ENCODE peak calls at places on chromosomes 13 and 19, in four cellular contexts. One of them, this sample, is unnamed.

GRCh38 chr13:20254076-20254475 is 22.0 kb upstream of the GJB6 start:
- DNase-seq in astrocyte: no peak
- DNase-seq in SK-N-SH: no peak
- DNase-seq in neural progenitor cell: no peak
- DNase-seq in this sample: no peak

GRCh38 chr13:109869312-109870237 is 83.2 kb upstream of the IRS2 start:
- DNase-seq in astrocyte: peak
- DNase-seq in SK-N-SH: peak
- DNase-seq in neural progenitor cell: no peak
- DNase-seq in this sample: peak

GRCh38 chr19:47047272-47047930 is 1.0 kb downstream of the TMEM160 start:
- DNase-seq in astrocyte: no peak
- DNase-seq in SK-N-SH: no peak
- DNase-seq in neural progenitor cell: no peak
- DNase-seq in this sample: no peak

GRCh38 chr13:85366759-85367417 is 432.3 kb downstream of the SLITRK6 start:
- DNase-seq in astrocyte: no peak
- DNase-seq in SK-N-SH: no peak
- DNase-seq in neural progenitor cell: no peak
- DNase-seq in this sample: no peak

GRCh38 chr13:64239372-64239771 is 2823.7 kb upstream of the PCDH20 start:
- DNase-seq in astrocyte: peak
- DNase-seq in SK-N-SH: no peak
- DNase-seq in neural progenitor cell: no peak
- DNase-seq in this sample: peak

GRCh38 chr13:44848956-44849748 is 140.1 kb downstream of the NUFIP1 start:
- DNase-seq in astrocyte: peak
- DNase-seq in SK-N-SH: no peak
- DNase-seq in neural progenitor cell: no peak
- DNase-seq in this sample: no peak

GRCh38 chr13:24668511-24668910 is 11.7 kb upstream of the ATP12A start:
- DNase-seq in astrocyte: no peak
- DNase-seq in SK-N-SH: no peak
- DNase-seq in neural progenitor cell: no peak
- DNase-seq in this sample: no peak

GRCh38 chr19:38309615-38310278 is 5.7 kb downstream of the C19orf33 start:
- DNase-seq in astrocyte: no peak
- DNase-seq in SK-N-SH: no peak
- DNase-seq in neural progenitor cell: no peak
- DNase-seq in this sample: no peak

GRCh38 chr13:49367640-49368431 is 76.0 kb downstream of the CAB39L start:
- DNase-seq in astrocyte: peak
- DNase-seq in SK-N-SH: no peak
- DNase-seq in neural progenitor cell: peak
- DNase-seq in this sample: no peak

GRCh38 chr13:89695343-89696257 is 1651.9 kb upstream of the MIR17HG start:
- DNase-seq in astrocyte: peak
- DNase-seq in SK-N-SH: peak
- DNase-seq in neural progenitor cell: peak
- DNase-seq in this sample: no peak

GRCh38 chr13:68927387-68928026 is 1180.1 kb upstream of the ATXN8OS start:
- DNase-seq in astrocyte: peak
- DNase-seq in SK-N-SH: peak
- DNase-seq in neural progenitor cell: peak
- DNase-seq in this sample: no peak

GRCh38 chr19:38499532-38499931 is 66.0 kb downstream of the RYR1 start:
- DNase-seq in astrocyte: no peak
- DNase-seq in SK-N-SH: no peak
- DNase-seq in neural progenitor cell: no peak
- DNase-seq in this sample: no peak

GRCh38 chr13:94209110-94209509 is 270.4 kb downstream of the DCT start:
- DNase-seq in astrocyte: no peak
- DNase-seq in SK-N-SH: no peak
- DNase-seq in neural progenitor cell: no peak
- DNase-seq in this sample: no peak

GRCh38 chr19:33497151-33497777 is 24.3 kb downstream of the PEPD start:
- DNase-seq in astrocyte: no peak
- DNase-seq in SK-N-SH: peak
- DNase-seq in neural progenitor cell: no peak
- DNase-seq in this sample: no peak

GRCh38 chr13:66661336-66661735 is 568.8 kb downstream of the PCDH9 start:
- DNase-seq in astrocyte: no peak
- DNase-seq in SK-N-SH: no peak
- DNase-seq in neural progenitor cell: no peak
- DNase-seq in this sample: no peak

GRCh38 chr19:38362076-38362945 is 12.1 kb upstream of the PSMD8 start:
- DNase-seq in astrocyte: peak
- DNase-seq in SK-N-SH: peak
- DNase-seq in neural progenitor cell: peak
- DNase-seq in this sample: no peak

GRCh38 chr13:105343134-105343806 is 1192.2 kb downstream of the EFNB2 start:
- DNase-seq in astrocyte: peak
- DNase-seq in SK-N-SH: no peak
- DNase-seq in neural progenitor cell: no peak
- DNase-seq in this sample: no peak

GRCh38 chr19:923551-924211 is 2.2 kb upstream of the ARID3A start:
- DNase-seq in astrocyte: no peak
- DNase-seq in SK-N-SH: peak
- DNase-seq in neural progenitor cell: no peak
- DNase-seq in this sample: no peak

GRCh38 chr13:24008679-24009078 is 111.4 kb upstream of the C1QTNF9B start:
- DNase-seq in astrocyte: peak
- DNase-seq in SK-N-SH: no peak
- DNase-seq in neural progenitor cell: no peak
- DNase-seq in this sample: no peak

GRCh38 chr13:112815871-112816270 is 126.0 kb downstream of the ATP11A start:
- DNase-seq in astrocyte: no peak
- DNase-seq in SK-N-SH: no peak
- DNase-seq in neural progenitor cell: no peak
- DNase-seq in this sample: no peak

GRCh38 chr19:18233224-18233825 is 7.1 kb upstream of the PDE4C start:
- DNase-seq in astrocyte: peak
- DNase-seq in SK-N-SH: peak
- DNase-seq in neural progenitor cell: peak
- DNase-seq in this sample: no peak

GRCh38 chr13:110398564-110399507 is 91.8 kb downstream of the COL4A2 start:
- DNase-seq in astrocyte: peak
- DNase-seq in SK-N-SH: no peak
- DNase-seq in neural progenitor cell: no peak
- DNase-seq in this sample: no peak

GRCh38 chr19:41205995-41206394 is 13.0 kb downstream of the CYP2S1 start:
- DNase-seq in astrocyte: no peak
- DNase-seq in SK-N-SH: no peak
- DNase-seq in neural progenitor cell: no peak
- DNase-seq in this sample: no peak

GRCh38 chr19:45824041-45824471 is 8.9 kb upstream of the RSPH6A start:
- DNase-seq in astrocyte: peak
- DNase-seq in SK-N-SH: no peak
- DNase-seq in neural progenitor cell: no peak
- DNase-seq in this sample: no peak

GRCh38 chr19:29672933-29673336 is 7.7 kb downstream of the PLEKHF1 start:
- DNase-seq in astrocyte: no peak
- DNase-seq in SK-N-SH: no peak
- DNase-seq in neural progenitor cell: no peak
- DNase-seq in this sample: no peak

GRCh38 chr19:35216833-35217707 is 11.5 kb downstream of the FAM187B start:
- DNase-seq in astrocyte: no peak
- DNase-seq in SK-N-SH: no peak
- DNase-seq in neural progenitor cell: no peak
- DNase-seq in this sample: no peak
- TF ChIP-seq CTCF in astrocyte: no peak
- TF ChIP-seq CTCF in SK-N-SH: no peak
- TF ChIP-seq CTCF in neural progenitor cell: no peak
- TF ChIP-seq CTCF in this sample: no peak

GRCh38 chr13:53201454-53202225 is 173.0 kb downstream of the OLFM4 start:
- DNase-seq in astrocyte: no peak
- DNase-seq in SK-N-SH: peak
- DNase-seq in neural progenitor cell: peak
- DNase-seq in this sample: no peak

GRCh38 chr13:53198017-53198416 is 169.4 kb downstream of the OLFM4 start:
- DNase-seq in astrocyte: no peak
- DNase-seq in SK-N-SH: peak
- DNase-seq in neural progenitor cell: peak
- DNase-seq in this sample: no peak

GRCh38 chr13:53200075-53200474 is 171.5 kb downstream of the OLFM4 start:
- DNase-seq in astrocyte: no peak
- DNase-seq in SK-N-SH: no peak
- DNase-seq in neural progenitor cell: no peak
- DNase-seq in this sample: no peak

GRCh38 chr13:53198699-53199098 is 170.1 kb downstream of the OLFM4 start:
- DNase-seq in astrocyte: no peak
- DNase-seq in SK-N-SH: no peak
- DNase-seq in neural progenitor cell: no peak
- DNase-seq in this sample: no peak

GRCh38 chr13:53200498-53201453 is 172.2 kb downstream of the OLFM4 start:
- DNase-seq in astrocyte: no peak
- DNase-seq in SK-N-SH: peak
- DNase-seq in neural progenitor cell: peak
- DNase-seq in this sample: no peak
- TF ChIP-seq CTCF in astrocyte: peak
- TF ChIP-seq CTCF in SK-N-SH: no peak
- TF ChIP-seq CTCF in neural progenitor cell: peak
- TF ChIP-seq CTCF in this sample: peak

GRCh38 chr13:43431279-43431678 is 355.5 kb downstream of the ENOX1 start:
- DNase-seq in astrocyte: no peak
- DNase-seq in SK-N-SH: no peak
- DNase-seq in neural progenitor cell: no peak
- DNase-seq in this sample: no peak
- TF ChIP-seq CTCF in astrocyte: no peak
- TF ChIP-seq CTCF in SK-N-SH: no peak
- TF ChIP-seq CTCF in neural progenitor cell: no peak
- TF ChIP-seq CTCF in this sample: no peak

DNA sequence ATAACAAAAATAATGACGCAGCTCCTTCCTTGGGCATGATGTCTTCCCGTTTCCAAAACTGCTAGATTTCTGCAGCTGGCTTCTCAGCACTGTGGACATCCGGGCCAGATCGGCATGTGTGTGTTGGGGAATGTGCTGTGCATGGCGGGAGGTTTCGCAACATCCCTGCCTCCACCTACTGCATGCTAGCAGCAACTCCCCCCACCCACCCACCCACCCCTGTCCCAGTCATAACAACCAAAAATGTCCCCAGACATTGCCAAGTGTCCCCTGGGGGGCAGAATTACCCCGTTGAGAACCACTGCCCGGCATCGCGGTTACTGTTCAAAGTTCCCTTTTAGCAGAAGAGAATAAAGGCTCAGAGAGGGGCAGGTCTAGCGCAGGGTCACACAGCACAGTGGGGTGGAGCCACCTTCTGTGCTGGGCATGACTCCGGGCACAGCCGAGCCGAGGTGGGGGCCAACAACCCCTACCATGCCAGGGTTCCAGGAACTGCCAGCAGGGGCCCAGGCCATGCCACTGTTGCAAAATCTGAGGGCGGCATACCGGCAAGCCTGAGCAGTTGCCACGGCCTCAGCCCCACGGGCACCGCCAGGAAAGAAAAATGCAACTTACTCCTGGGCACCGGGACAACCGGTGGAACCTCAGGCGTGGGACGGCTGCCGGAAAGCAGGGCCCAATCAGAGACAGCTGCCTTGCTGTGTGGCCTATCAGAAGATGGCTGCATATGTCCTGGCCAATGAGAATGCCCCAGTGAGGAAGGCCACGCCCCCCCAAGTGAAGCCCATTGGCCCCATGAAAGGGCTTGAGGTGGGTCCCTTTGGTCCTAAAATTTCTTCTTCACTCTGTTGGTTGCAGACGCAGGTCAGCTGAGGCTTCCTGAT is 22.5 kb upstream of the NFIC start:
- DNase-seq in astrocyte: peak
- DNase-seq in SK-N-SH: peak
- DNase-seq in neural progenitor cell: no peak
- DNase-seq in this sample: no peak
- TF ChIP-seq CTCF in astrocyte: no peak
- TF ChIP-seq CTCF in SK-N-SH: no peak
- TF ChIP-seq CTCF in neural progenitor cell: no peak
- TF ChIP-seq CTCF in this sample: no peak

GRCh38 chr19:49803529-49803856 is 9.6 kb downstream of the FUZ start:
- DNase-seq in astrocyte: no peak
- DNase-seq in SK-N-SH: no peak
- DNase-seq in neural progenitor cell: no peak
- DNase-seq in this sample: no peak

GRCh38 chr19:49802836-49803528 is 10.1 kb downstream of the FUZ start:
- DNase-seq in astrocyte: no peak
- DNase-seq in SK-N-SH: no peak
- DNase-seq in neural progenitor cell: no peak
- DNase-seq in this sample: no peak

GRCh38 chr19:49801401-49801888 is 11.6 kb downstream of the FUZ start:
- DNase-seq in astrocyte: no peak
- DNase-seq in SK-N-SH: no peak
- DNase-seq in neural progenitor cell: no peak
- DNase-seq in this sample: no peak

GRCh38 chr19:49800771-49801170 is 12.3 kb downstream of the FUZ start:
- DNase-seq in astrocyte: no peak
- DNase-seq in SK-N-SH: no peak
- DNase-seq in neural progenitor cell: no peak
- DNase-seq in this sample: no peak

GRCh38 chr19:49801966-49802661 is 11.0 kb downstream of the FUZ start:
- DNase-seq in astrocyte: peak
- DNase-seq in SK-N-SH: peak
- DNase-seq in neural progenitor cell: peak
- DNase-seq in this sample: peak
- TF ChIP-seq CTCF in astrocyte: no peak
- TF ChIP-seq CTCF in SK-N-SH: peak
- TF ChIP-seq CTCF in neural progenitor cell: peak
- TF ChIP-seq CTCF in this sample: peak

DNA sequence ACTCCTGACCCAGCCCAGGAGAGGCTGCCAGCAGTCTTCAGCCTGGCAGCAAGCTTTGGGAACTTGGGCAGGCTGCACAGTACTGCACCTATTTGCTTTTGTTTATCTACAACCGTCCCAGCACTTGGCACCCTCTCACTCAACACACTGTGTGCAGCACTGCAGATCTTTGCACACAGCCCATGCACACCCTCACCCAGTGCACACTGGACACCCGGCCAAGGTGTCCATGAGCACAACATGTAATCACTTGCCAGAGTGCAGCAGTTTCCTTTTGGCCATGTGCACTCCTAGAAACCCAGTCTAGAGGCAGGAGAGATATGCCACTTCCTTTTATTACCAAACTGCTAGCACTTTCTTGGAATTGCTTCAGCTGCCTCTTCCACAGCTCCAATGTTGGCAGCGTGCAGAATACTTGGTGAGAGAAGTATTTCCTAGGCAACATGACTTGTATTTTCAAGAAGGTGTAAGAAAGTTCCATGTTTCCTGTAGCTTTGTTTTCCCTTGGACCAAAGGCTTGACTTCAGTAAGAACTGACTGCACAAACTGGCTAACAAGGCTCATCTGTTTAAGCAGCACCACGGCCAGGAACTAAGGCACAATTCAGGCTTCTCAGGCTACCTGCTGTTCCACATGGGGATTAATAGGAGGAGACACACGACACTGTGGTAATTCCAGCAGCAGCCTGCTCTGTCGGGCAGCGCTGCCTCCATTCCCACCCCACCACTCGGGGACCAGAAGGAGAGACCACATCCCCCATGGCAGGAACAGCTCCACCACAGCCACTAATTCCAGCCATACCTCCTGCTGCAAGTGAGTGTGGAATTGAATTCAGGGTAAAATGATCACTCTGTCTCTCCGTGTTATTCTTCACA is 15.3 kb downstream of the ATP7B start:
- DNase-seq in astrocyte: peak
- DNase-seq in SK-N-SH: no peak
- DNase-seq in neural progenitor cell: peak
- DNase-seq in this sample: no peak
- TF ChIP-seq CTCF in astrocyte: no peak
- TF ChIP-seq CTCF in SK-N-SH: no peak
- TF ChIP-seq CTCF in neural progenitor cell: no peak
- TF ChIP-seq CTCF in this sample: no peak

This sample was measured in HFF-Myc.